ENCODE peak calls at places on chromosomes 1 and 21, in five cellular contexts. U, R, M, I and O are unnamed samples.

GRCh38 chr1:165539306-165539705 is 4.5 kb upstream of the LRRC52 start:
- DNase-seq in U (no peak), R (no peak), M (no peak), I (peak), O (no peak)

GRCh38 chr1:107950434-107950833 is 14.5 kb downstream of the VAV3 start:
- DNase-seq in U (no peak), R (no peak), M (no peak), I (no peak), O (no peak)

GRCh38 chr1:105793541-105794146 is 1262.8 kb upstream of the PRMT6 start:
- DNase-seq in U (peak), R (no peak), M (no peak), I (no peak), O (peak)

GRCh38 chr21:33843216-33843615 is 72.4 kb downstream of the ATP5PO start:
- DNase-seq in U (no peak), R (no peak), M (no peak), I (no peak), O (no peak)

GRCh38 chr1:228155596-228156517 is 6.1 kb downstream of the GJC2 start:
- DNase-seq in U (no peak), R (no peak), M (no peak), I (no peak), O (no peak)

GRCh38 chr21:33817663-33818433 is 97.8 kb downstream of the ATP5PO start:
- DNase-seq in U (no peak), R (no peak), M (no peak), I (no peak), O (no peak)

GRCh38 chr1:107648071-107648470 is 316.9 kb downstream of the VAV3 start:
- DNase-seq in U (peak), R (no peak), M (no peak), I (no peak), O (no peak)

GRCh38 chr1:186304982-186305949 is 69.8 kb downstream of the TPR start:
- DNase-seq in U (peak), R (no peak), M (no peak), I (peak), O (no peak)

GRCh38 chr1:174818951-174819350 is 180.8 kb upstream of the CACYBP start:
- DNase-seq in U (no peak), R (no peak), M (no peak), I (no peak), O (no peak)

GRCh38 chr1:215539803-215540575 is 27.1 kb upstream of the KCTD3 start:
- DNase-seq in U (no peak), R (no peak), M (no peak), I (no peak), O (no peak)

GRCh38 chr21:35529141-35529863 is 480.2 kb upstream of the RUNX1 start:
- DNase-seq in U (no peak), R (no peak), M (no peak), I (no peak), O (no peak)

GRCh38 chr1:158054721-158055120 is 61.3 kb downstream of the KIRREL1 start:
- DNase-seq in U (no peak), R (no peak), M (no peak), I (no peak), O (no peak)

GRCh38 chr1:198829948-198830347 is 191.1 kb downstream of the PTPRC start:
- DNase-seq in U (peak), R (no peak), M (no peak), I (no peak), O (no peak)

GRCh38 chr1:193069748-193070394 is 10.5 kb downstream of the RO60 start:
- DNase-seq in U (no peak), R (no peak), M (no peak), I (peak), O (no peak)

GRCh38 chr1:186574951-186575747 is 105.1 kb downstream of the PTGS2 start:
- DNase-seq in U (peak), R (no peak), M (no peak), I (no peak), O (no peak)

GRCh38 chr21:46509760-46510159 is 51.1 kb downstream of the DIP2A start:
- DNase-seq in U (no peak), R (no peak), M (no peak), I (peak), O (no peak)

GRCh38 chr1:76998582-76999189 is 131.4 kb downstream of the ST6GALNAC5 start:
- DNase-seq in U (peak), R (no peak), M (no peak), I (peak), O (no peak)

GRCh38 chr21:34858559-34858958 is 189.8 kb downstream of the CLIC6 start:
- DNase-seq in U (no peak), R (peak), M (no peak), I (no peak), O (no peak)

GRCh38 chr1:213573648-213574009 is 414.1 kb upstream of the PROX1 start:
- DNase-seq in U (no peak), R (no peak), M (no peak), I (no peak), O (no peak)

GRCh38 chr1:147579532-147580199 is 38.4 kb downstream of the BCL9 start:
- DNase-seq in U (no peak), R (no peak), M (no peak), I (peak), O (no peak)

GRCh38 chr1:157993179-157994080 is at the start of gene KIRREL1:
- DNase-seq in U (no peak), R (no peak), M (no peak), I (no peak), O (peak)

GRCh38 chr1:178189814-178190213 is 95.9 kb downstream of the RASAL2 start:
- DNase-seq in U (no peak), R (no peak), M (no peak), I (peak), O (peak)

GRCh38 chr21:27219068-27219467 is 252.2 kb upstream of the ADAMTS5 start:
- DNase-seq in U (peak), R (no peak), M (no peak), I (no peak), O (no peak)

GRCh38 chr1:207152792-207153434 is 48.9 kb downstream of the C4BPA start:
- DNase-seq in U (no peak), R (no peak), M (no peak), I (no peak), O (no peak)

GRCh38 chr21:42560517-42561179 is 47.0 kb downstream of the SLC37A1 start:
- DNase-seq in U (no peak), R (no peak), M (no peak), I (no peak), O (no peak)

GRCh38 chr21:32955307-32955937 is 70.3 kb upstream of the OLIG2 start:
- DNase-seq in U (no peak), R (no peak), M (no peak), I (no peak), O (no peak)

GRCh38 chr1:40305871-40306270 is 11.2 kb downstream of the COL9A2 start:
- DNase-seq in U (no peak), R (peak), M (no peak), I (no peak), O (no peak)

GRCh38 chr1:36752431-36752830 is 269.7 kb upstream of the CSF3R start:
- DNase-seq in U (no peak), R (no peak), M (no peak), I (no peak), O (no peak)

DNA sequence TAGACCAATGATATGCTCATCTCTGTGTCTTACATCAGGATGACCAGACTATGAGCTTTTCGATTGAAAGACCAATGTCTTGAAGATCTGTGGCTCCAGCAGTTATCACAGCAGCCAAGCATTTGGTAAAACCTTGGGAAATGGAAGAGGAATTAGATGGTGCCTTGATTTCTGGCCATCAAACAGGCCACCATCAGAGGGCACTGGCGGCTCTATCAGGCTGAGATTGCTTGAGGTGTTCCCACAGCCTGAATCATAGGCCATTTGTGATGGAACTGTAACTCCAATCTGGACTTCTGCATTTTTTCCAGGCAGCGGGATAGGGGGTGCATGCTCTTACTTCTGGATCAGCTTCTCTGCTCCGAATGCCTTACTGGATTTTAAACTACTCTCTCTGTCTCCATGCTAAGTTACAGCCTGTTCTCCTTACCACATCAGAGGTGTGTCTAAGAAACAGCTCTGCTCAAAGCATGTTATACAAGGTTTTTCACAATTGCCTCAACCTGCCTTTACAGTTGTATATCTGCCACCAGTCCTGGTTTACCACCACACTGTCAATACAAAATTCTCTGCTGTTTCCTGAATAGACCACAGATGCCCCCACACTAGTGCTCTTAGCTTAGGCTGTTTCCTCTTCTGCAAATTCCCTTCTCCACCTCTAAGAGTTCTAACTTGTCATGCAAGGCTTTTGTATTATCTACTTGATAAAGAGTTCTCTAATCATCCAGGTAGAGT is 180.9 kb downstream of the PTGER3 start:
- DNase-seq in U (no peak), R (no peak), M (no peak), I (no peak), O (no peak)
- TF ChIP-seq CTCF in U (no peak), R (no peak), M (no peak), I (no peak), O (no peak)

DNA sequence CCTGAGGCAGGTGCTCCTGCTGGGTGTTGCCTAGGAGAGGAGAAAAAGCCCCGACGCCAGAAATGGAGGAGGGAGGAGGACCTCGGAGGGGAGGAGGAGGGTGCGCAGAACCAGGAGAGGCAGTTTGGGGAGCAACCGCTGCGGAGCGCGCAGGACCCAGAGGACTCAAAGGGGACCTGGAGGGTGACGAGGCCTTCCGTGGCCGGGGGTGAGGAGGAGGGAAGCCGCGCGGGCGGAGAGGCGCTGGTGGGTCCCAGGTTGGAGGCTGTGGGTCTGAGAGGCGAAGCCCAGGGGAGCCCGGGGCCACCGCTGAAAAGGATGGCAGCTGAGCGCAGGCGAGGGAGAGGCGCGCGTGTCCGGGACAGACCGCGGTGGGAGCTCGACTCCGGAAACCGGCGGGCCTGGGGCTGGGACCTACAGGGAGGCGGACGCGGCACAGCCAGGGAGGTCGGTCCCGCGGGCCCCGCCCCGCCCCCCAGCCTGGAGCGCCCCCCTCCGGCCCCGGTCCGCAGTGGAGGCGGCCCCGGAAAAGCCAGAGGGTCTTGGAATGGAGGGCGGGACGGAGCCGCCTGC is 15.1 kb downstream of the RNF223 start:
- DNase-seq in U (no peak), R (no peak), M (no peak), I (no peak), O (peak)
- TF ChIP-seq CTCF in U (peak), R (peak), M (peak), I (peak), O (peak)

DNA sequence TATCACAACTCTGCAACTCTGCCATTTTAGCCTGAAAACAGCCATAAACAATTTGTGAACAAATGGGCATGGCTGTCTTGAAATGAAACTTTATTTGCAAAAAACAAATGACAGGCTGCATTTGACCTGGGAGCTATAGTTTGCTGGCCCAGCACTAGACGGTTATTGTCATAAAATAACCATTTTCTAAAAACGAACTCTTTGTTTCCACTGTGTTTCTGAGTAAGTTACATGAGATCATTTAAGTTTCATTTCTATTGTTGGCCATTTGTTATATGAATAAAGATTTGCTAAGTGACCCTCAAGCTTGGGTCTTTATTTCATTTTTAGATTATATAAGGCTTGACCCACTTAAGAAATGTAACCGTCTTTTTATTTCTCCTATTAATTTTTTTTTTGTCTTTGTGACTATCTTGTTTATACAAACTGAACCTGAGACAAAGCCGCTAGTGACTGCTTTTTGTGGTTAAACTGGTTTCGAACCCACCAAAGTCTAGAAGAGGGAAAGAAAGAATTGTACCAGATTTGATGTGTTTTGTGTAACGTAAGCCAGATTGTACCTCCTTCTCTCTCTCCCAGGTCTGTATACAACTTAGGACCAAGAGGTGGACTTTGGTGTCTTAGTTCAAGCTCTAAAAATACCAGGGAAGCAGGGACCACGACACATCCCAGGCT is 12.9 kb upstream of the KCNJ15 start:
- DNase-seq in U (no peak), R (no peak), M (no peak), I (no peak), O (no peak)
- TF ChIP-seq CTCF in U (no peak), R (no peak), M (no peak), I (no peak), O (no peak)

DNA sequence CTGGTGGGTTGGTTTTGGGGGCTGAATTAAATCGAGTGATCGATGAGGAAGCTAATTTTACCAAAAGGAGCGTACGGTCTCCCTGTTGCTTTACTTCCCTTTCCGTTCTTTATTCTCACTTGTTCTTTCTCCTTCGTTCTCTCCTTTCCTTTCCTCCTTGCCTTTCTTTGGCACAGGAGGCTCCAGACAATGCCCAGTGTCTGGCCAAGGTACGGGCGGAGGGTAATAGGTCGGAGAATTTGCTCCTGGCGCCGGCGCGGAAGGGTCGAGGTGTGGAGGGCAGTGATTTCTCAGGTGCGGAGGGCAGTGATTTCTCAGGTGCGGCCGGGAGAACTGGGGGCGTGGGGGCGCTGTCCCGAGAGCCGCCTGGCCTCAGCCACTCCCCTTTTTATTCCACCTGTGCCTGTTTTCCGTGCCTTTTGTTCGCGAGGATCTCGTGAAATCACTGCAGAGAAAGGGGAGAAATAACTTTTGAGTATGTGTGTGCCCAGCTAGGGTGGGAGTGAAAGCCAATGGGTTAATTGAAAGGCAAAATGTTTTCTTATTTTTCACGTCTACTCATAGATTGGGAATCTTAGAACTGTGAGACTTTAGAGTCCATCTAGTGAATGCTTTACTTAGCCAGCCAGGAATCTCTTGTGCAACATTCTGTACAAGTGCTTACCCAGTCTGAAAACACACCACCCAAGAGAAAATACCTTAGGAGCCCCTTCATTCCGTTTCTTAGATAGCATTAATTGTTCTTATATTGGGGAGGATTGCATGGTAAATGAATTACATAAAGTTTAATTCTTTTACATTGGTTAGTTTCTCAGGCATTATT is 1.3 kb downstream of the FNBP1L start:
- DNase-seq in U (no peak), R (no peak), M (no peak), I (peak), O (peak)
- TF ChIP-seq CTCF in U (peak), R (peak), M (no peak), I (peak), O (no peak)

GRCh38 chr1:43359696-43360095 is 915 bp downstream of the CDC20 start:
- DNase-seq in U (no peak), R (no peak), M (no peak), I (no peak), O (no peak)

GRCh38 chr1:43357251-43357650 is 1.5 kb upstream of the CDC20 start:
- DNase-seq in U (no peak), R (no peak), M (no peak), I (no peak), O (no peak)

GRCh38 chr1:43358746-43359693 is at the start of gene CDC20:
- DNase-seq in U (peak), R (peak), M (peak), I (peak), O (peak)

GRCh38 chr1:43360616-43361015 is 1.8 kb downstream of the CDC20 start:
- DNase-seq in U (no peak), R (no peak), M (no peak), I (no peak), O (no peak)

GRCh38 chr1:43358121-43358745 is 548 bp upstream of the CDC20 start:
- DNase-seq in U (no peak), R (no peak), M (no peak), I (peak), O (peak)
- TF ChIP-seq CTCF in U (peak), R (peak), M (no peak), I (peak), O (no peak)

GRCh38 chr1:62111084-62111483 is 83.6 kb upstream of the L1TD1 start:
- DNase-seq in U (no peak), R (no peak), M (no peak), I (no peak), O (no peak)
- TF ChIP-seq CTCF in U (peak), R (peak), M (no peak), I (peak), O (no peak)

DNA sequence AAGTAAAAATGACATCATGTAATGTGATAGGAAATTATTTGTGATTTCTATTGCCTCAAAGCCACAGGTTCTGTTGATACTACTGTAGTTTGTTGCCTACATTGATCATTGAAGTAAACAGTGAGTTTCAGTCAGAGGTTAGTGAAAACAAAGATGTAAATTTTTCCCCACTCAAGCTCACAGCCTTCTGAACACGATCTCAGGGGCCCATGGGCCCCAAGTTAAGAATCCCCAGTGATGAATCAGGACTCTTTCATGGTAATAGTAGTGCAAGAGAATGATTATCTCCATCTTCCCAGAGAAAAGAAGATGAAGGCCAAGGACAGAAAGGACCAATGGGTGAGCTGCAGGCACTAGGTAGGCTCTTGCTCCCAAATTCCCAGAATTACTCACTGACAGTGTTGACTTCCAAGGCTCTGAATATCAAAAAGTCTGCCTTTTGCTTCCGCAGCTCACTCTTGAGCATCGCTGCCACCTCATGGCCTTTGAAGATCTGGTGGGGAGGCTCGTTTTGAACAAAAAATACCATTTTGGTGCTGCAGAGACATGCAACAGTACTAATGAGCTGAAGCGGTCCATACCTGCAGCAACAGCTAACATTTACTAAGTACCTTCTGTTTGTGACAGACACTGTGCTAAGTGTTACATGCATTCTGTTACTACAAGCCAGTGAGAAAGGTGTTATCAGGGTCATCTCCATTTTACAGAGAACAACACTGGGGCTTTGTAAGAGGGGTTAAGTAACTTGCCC is 113.3 kb downstream of the KIAA0319L start:
- DNase-seq in U (no peak), R (peak), M (no peak), I (no peak), O (no peak)
- TF ChIP-seq CTCF in U (no peak), R (peak), M (no peak), I (no peak), O (no peak)

DNA sequence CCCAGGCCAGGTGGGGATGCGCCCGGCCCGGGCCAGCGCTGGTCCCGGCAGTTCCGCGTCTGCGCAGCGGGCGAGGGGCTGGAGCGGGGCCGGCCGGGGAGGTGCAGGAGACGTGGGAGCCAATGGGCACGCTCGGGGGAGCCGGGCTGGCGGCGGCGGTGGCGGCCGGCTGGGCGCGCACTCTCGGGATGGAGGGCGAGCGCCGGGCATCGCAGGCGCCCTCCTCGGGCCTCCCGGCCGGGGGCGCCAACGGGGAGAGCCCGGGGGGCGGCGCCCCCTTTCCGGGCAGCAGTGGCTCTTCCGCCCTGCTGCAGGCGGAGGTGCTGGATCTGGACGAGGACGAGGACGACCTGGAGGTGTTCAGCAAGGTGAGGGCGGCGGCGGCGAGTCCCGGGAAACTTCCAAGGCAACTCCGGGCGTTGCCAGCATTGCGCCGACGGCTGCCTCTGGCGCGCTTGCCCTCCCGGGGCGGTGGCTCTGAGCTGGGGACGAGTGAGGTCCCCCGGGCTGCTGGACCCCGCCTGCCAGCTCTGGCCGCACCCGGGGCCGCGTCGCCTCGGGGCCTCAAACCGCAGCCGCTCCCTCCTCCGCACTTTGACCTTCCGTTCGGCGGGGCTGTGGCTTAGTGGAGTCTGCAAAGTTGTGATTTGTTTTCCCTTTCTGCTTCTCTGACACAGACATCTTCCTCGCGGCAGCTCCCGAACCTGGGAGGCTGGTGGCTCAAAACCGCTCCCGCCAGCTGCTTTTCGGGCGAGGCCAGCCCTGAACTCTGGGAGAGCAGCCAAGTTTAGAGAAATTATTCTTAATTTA is at the start of gene SNX7:
- DNase-seq in U (peak), R (peak), M (peak), I (peak), O (peak)
- TF ChIP-seq CTCF in U (no peak), R (peak), M (peak), I (peak), O (peak)